ENCODE peak calls at places on chromosomes 6 and 20, in nine cellular contexts. A is left ventricle myocardium inferior, H is pancreas, Y is adrenal gland, S is T-helper 1 cell, K is NCI-H1092, J is astrocyte of the cerebellum, W is colonic mucosa, L is amniotic stem cell. E is an unnamed sample.

GRCh38 chr6:26411751-26412150 is 9.7 kb downstream of the BTN3A1 start:
- DNase-seq in A (no peak), H (no peak), Y (no peak), S (no peak), K (no peak), J (no peak), W (no peak), L (no peak), E (no peak)

GRCh38 chr6:9537381-9537780 is 877.5 kb downstream of the TFAP2A start:
- DNase-seq in A (no peak), H (no peak), Y (no peak), S (no peak), K (no peak), J (no peak), W (no peak), L (no peak), E (no peak)

GRCh38 chr6:49552596-49552995 is 2.1 kb downstream of the C6orf141 start:
- DNase-seq in A (no peak), H (no peak), Y (no peak), S (no peak), K (no peak), J (no peak), W (no peak), L (no peak), E (no peak)

GRCh38 chr20:25058797-25059486 is 1.0 kb upstream of the ACSS1 start:
- DNase-seq in A (peak), H (peak), Y (no peak), S (no peak), K (no peak), J (no peak), W (peak), L (no peak), E (peak)

GRCh38 chr20:23655551-23656211 is 17.9 kb upstream of the CST3 start:
- DNase-seq in A (peak), H (no peak), Y (peak), S (no peak), K (no peak), J (no peak), W (no peak), L (no peak), E (peak)

GRCh38 chr6:53986165-53986720 is 125.0 kb upstream of the MLIP start:
- DNase-seq in A (peak), H (no peak), Y (peak), S (no peak), K (no peak), J (peak), W (peak), L (peak), E (peak)

GRCh38 chr6:107632757-107633156 is 142.8 kb downstream of the SOBP start:
- DNase-seq in A (no peak), H (no peak), Y (no peak), S (no peak), K (no peak), J (no peak), W (no peak), L (no peak), E (no peak)

GRCh38 chr6:15430947-15431405 is 185.1 kb downstream of the JARID2 start:
- DNase-seq in A (no peak), H (no peak), Y (no peak), S (no peak), K (no peak), J (no peak), W (no peak), L (no peak), E (no peak)

E was measured in transverse colon.